ENCODE peak calls at places on chromosomes 16 and 17, in ten cellular contexts. K, D, P, S, A, B, R, U, X and G are unnamed samples.
A peak's percentile ranks its signal among the peaks of the same experiment; 100 is the strongest.

GRCh38 chr16:2082983-2083364 is 35.2 kb downstream of the TSC2 start:
- DNase-seq in X (no peak), P (no peak), K (no peak), S (no peak), B (no peak), U (no peak), R (no peak), A (no peak), D (no peak), G (no peak)

GRCh38 chr16:73196670-73197069 is 148.7 kb upstream of the ZFHX3 start:
- DNase-seq in A (peak; percentile 80), B (peak; percentile 80), D (peak; percentile 55), S (peak; percentile 85), U (no peak), X (peak; percentile 20), R (peak; percentile 57), K (peak; percentile 75), P (peak; percentile 53), G (peak; percentile 61)

GRCh38 chr17:34220776-34221390 is 34.2 kb upstream of the CCL2 start:
- DNase-seq in D (no peak), B (no peak), P (no peak), A (no peak), U (no peak), K (no peak), R (no peak), X (no peak), S (no peak), G (no peak)

GRCh38 chr16:19115148-19116021 is 1.6 kb downstream of the ITPRIPL2 start:
- DNase-seq in P (no peak), A (no peak), R (no peak), U (peak; percentile 69), X (no peak), S (no peak), D (no peak), B (no peak), K (no peak), G (no peak)

GRCh38 chr16:66474750-66475199 is 47.7 kb downstream of the BEAN1 start:
- DNase-seq in D (no peak), A (no peak), U (no peak), P (no peak), X (peak; percentile 57), B (no peak), S (no peak), K (peak; percentile 27), R (peak; percentile 49), G (no peak)

GRCh38 chr17:39400547-39401411 is 647 bp downstream of the FBXL20 start:
- DNase-seq in A (peak; percentile 27), P (no peak), U (peak; percentile 62), D (no peak), X (no peak), K (peak; percentile 30), R (no peak), S (no peak), B (no peak), G (no peak)

GRCh38 chr17:5272313-5272712 is 9.8 kb upstream of the RABEP1 start:
- DNase-seq in R (no peak), U (no peak), A (no peak), D (no peak), B (no peak), P (no peak), S (no peak), X (no peak), K (no peak), G (no peak)

GRCh38 chr17:30908717-30909420 is 2.8 kb upstream of the TEFM start:
- DNase-seq in R (no peak), S (no peak), U (no peak), X (no peak), D (no peak), P (no peak), B (no peak), K (no peak), A (no peak), G (no peak)

GRCh38 chr16:28596840-28597691 is at the start of gene SULT1A2:
- DNase-seq in A (peak; percentile 60), R (no peak), X (no peak), B (no peak), D (no peak), P (no peak), S (peak; percentile 76), U (no peak), K (peak; percentile 81), G (no peak)

GRCh38 chr17:41555105-41555887 is 16.6 kb downstream of the KRT9 start:
- DNase-seq in S (peak; percentile 20), A (no peak), P (no peak), U (no peak), X (no peak), K (peak; percentile 69), R (no peak), D (no peak), B (no peak), G (no peak)

GRCh38 chr17:49556183-49556943 is 19.3 kb upstream of the NXPH3 start:
- DNase-seq in S (peak; percentile 80), B (peak; percentile 94), P (peak; percentile 49), D (peak; percentile 88), A (peak; percentile 83), X (peak; percentile 67), U (peak; percentile 88), R (peak; percentile 90), K (peak; percentile 79), G (peak; percentile 82)
- TF ChIP-seq POLR2A in S (no peak), B (no peak), P (no peak), D (peak; percentile 10), A (no peak), X (no peak), U (no peak), R (no peak), K (no peak), G (no peak)

GRCh38 chr16:89536886-89537548 is 23.5 kb upstream of the RPL13 start:
- DNase-seq in B (no peak), R (no peak), X (no peak), P (no peak), U (no peak), S (no peak), A (no peak), D (no peak), K (no peak), G (no peak)

GRCh38 chr16:89534147-89534788 is 26.1 kb downstream of the SPG7 start:
- DNase-seq in X (peak; percentile 81), A (no peak), R (no peak), P (no peak), U (no peak), K (peak; percentile 22), B (no peak), D (no peak), S (no peak), G (no peak)

GRCh38 chr16:89537549-89537925 is 22.9 kb upstream of the RPL13 start:
- DNase-seq in A (no peak), P (no peak), R (no peak), X (no peak), B (no peak), D (no peak), U (no peak), K (no peak), S (no peak), G (no peak)

GRCh38 chr16:89538286-89538685 is 22.2 kb upstream of the RPL13 start:
- DNase-seq in S (no peak), B (no peak), A (no peak), R (no peak), U (no peak), K (no peak), D (no peak), X (no peak), P (no peak), G (no peak)

GRCh38 chr16:89536371-89536770 is 24.1 kb upstream of the RPL13 start:
- DNase-seq in R (no peak), K (peak; percentile 72), D (no peak), A (no peak), B (no peak), X (no peak), P (no peak), S (no peak), U (no peak), G (no peak)
- TF ChIP-seq POLR2A in R (no peak), K (no peak), D (no peak), A (no peak), B (no peak), X (no peak), P (no peak), S (no peak), U (no peak), G (no peak)

DNA sequence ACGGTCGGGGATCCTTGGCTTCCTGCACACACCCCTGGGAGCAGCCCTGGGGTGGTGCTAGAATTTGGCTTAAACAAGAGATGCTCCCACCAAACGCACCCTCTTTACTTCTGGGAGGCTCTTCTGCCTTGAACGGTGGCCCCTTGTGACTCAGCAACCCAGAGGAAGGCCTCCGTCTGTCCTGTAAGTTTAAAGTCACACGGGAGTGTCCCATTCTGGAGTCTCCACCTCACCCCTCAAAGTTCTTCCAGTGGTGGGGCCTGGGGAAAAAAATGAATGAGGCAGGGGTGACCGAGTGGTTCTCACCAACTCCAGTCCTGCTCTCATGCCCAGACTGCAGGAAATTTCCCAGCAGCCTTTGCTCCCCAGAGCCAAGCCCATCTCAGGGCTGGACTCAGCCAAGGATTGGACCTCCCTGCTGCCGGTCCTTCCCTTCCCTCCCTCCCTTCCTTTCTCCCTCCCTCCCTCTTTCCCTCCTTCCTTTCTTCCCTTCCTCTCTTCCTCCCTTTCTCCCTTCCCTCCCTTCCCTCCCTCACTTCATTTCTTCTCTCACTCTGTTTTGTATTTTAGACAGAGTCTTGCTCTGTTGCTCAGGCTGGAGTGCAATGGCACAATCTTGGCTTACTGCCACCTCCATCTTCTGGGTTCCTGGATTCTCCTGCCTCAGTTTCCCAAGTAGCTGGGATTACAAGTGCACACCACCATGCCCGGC is 11.4 kb downstream of the ITGAD start:
- DNase-seq in U (no peak), X (no peak), P (no peak), D (no peak), K (no peak), R (peak; percentile 76), S (no peak), B (peak; percentile 97), A (no peak), G (no peak)
- TF ChIP-seq POLR2A in U (no peak), X (no peak), P (no peak), D (no peak), K (no peak), R (peak; percentile 76), S (no peak), B (peak; percentile 91), A (no peak), G (no peak)

DNA sequence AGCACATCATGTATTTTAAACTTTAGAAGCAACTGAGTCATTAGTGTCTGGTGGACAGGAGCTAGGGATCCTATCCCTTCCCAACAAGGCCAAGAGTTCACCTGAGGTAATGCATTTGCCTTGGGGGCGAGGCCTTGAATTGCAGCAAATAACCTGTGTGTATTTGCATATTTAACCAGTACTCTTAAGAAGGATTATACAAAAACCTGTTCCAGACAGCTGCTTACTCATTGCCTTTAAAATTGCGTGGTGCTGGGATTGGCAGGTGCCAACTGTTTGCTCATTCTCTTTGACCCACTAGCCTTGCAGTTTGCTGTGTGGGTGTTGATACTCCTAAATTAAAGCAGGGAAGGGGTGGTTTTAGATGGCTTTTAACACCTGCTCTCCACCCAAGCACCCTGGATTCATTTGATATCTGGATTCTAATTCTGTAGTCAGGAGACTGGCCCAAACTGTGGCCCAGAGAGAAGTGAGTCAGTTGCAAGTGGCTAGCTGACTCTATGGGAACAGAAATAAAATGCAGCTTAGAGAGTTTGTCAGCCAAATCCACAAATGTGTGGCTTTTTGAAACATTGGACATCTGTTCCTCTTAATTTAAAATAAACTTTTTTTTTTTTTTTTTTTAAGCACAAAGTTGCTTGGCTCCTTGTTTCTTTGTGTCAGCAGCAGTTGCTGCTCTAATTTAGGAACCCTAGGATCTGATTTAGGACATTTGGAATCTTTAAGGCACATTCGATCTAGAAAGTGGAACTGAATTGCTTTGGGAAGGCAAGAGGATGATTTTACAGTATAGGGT is 47.0 kb downstream of the TUBD1 start:
- DNase-seq in U (no peak), P (peak; percentile 89), B (peak; percentile 72), K (peak; percentile 81), X (no peak), R (no peak), S (peak; percentile 72), D (no peak), A (peak; percentile 73), G (no peak)
- TF ChIP-seq POLR2A in U (no peak), P (peak; percentile 36), B (no peak), K (peak; percentile 55), X (peak; percentile 25), R (peak; percentile 44), S (peak; percentile 42), D (no peak), A (no peak), G (no peak)